ENCODE peak calls at places on chromosomes 7 and 10, in six cellular contexts. J, X, F, H, Y and U are unnamed samples.
A peak's percentile ranks its signal among the peaks of the same experiment; 100 is the strongest.

GRCh38 chr7:30321992-30322637 is 37.7 kb downstream of the ZNRF2 start:
- DNase-seq in J (no peak), X (no peak), F (no peak), H (peak; percentile 46), Y (no peak), U (peak; percentile 41)

GRCh38 chr7:15495170-15495569 is 66.6 kb downstream of the AGMO start:
- DNase-seq in J (no peak), X (peak; percentile 45), F (no peak), H (no peak), Y (no peak), U (no peak)

GRCh38 chr10:69749180-69750010 is 52.3 kb upstream of the COL13A1 start:
- DNase-seq in J (no peak), X (no peak), F (no peak), H (no peak), Y (no peak), U (no peak)

GRCh38 chr7:188727-189500 is 3.5 kb upstream of the FAM20C start:
- DNase-seq in J (no peak), X (no peak), F (no peak), H (no peak), Y (no peak), U (no peak)

GRCh38 chr10:102299873-102300272 is 54.5 kb downstream of the GBF1 start:
- DNase-seq in J (no peak), X (no peak), F (no peak), H (peak; percentile 86), Y (no peak), U (peak; percentile 84)

GRCh38 chr7:84949067-84949466 is 237.8 kb downstream of the SEMA3D start:
- DNase-seq in J (no peak), X (no peak), F (no peak), H (peak; percentile 43), Y (no peak), U (peak; percentile 34)

GRCh38 chr7:45177801-45178200 is 20.2 kb downstream of the RAMP3 start:
- DNase-seq in J (no peak), X (no peak), F (peak; percentile 44), H (no peak), Y (no peak), U (no peak)

GRCh38 chr7:157918326-157918725 is 581.5 kb downstream of the DNAJB6 start:
- DNase-seq in J (no peak), X (no peak), F (no peak), H (no peak), Y (no peak), U (no peak)

DNA sequence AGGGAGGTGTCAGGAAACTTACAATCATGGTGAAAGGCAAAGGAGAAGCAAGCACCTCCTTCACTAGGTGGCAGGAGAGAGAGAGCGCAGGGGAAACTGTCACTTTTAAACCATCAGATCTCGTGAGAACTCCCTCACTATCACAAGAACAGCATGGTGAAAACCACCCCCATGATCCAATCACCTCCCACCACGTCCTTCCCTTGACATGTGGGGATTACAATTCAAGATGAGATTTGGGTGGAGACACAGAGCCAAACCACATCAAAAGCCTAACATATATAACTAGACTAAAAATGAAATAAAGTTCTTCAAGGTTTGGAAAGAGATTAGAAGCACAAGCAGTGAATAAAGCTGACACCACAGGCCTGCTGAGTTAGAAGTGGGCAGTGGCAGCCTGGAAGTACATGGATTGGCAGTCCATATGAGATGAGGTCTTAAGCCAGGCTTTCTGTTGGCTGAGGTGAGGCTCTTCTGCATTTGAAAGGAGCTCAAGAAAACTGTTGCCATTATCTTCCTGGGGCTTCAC is 96.4 kb upstream of the MDFIC start:
- DNase-seq in J (peak; percentile 9), X (no peak), F (no peak), H (no peak), Y (no peak), U (no peak)
- TF ChIP-seq CTCF in J (no peak), X (peak; percentile 9), F (no peak), H (no peak), Y (no peak), U (no peak)

DNA sequence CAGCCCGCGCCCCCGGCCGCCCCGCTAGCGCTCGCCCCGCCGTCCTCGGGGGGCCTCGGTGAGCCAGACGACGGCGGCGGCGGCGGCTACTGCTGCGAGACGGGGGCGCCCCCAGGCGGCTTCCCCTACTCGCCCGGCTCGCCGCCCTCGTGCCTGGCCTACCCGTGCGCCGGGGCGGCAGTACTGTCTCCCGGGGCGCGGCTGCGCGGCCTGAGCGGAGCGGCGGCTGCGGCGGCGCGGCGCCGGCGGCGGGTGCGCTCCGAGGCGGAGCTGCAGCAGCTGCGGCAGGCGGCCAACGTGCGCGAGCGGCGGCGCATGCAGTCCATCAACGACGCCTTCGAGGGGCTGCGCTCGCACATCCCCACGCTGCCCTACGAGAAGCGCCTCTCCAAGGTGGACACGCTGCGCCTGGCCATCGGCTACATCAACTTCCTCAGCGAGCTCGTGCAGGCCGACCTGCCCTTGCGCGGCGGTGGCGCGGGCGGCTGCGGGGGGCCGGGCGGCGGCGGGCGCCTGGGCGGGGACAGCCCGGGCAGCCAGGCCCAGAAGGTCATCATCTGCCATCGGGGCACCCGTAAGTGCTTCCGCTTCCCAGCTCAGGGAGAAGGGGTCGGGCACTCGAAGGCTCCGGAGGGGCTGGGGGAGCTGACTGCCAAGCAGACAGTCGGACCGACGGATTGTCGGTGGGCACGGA is 776 bp downstream of the PTF1A start:
- DNase-seq in J (no peak), X (peak; percentile 73), F (peak; percentile 78), H (no peak), Y (no peak), U (no peak)
- H3K4me3 ChIP-seq in J (no peak overlapping the region), X (no peak overlapping the region), F (peak overlapping the region; percentile 48), H (no peak overlapping the region), Y (no peak overlapping the region), U (no peak overlapping the region)

GRCh38 chr10:96044686-96045085 is 1.3 kb downstream of the CCNJ start:
- DNase-seq in J (no peak), X (no peak), F (no peak), H (peak; percentile 61), Y (no peak), U (peak; percentile 67)

GRCh38 chr10:96046546-96046945 is 3.2 kb downstream of the CCNJ start:
- DNase-seq in J (no peak), X (no peak), F (no peak), H (no peak), Y (no peak), U (no peak)

GRCh38 chr10:96043895-96044580 is 655 bp downstream of the CCNJ start:
- DNase-seq in J (peak; percentile 40), X (peak; percentile 83), F (peak; percentile 82), H (peak; percentile 28), Y (peak; percentile 46), U (peak; percentile 38)

GRCh38 chr10:96041146-96041545 is 2.2 kb upstream of the CCNJ start:
- DNase-seq in J (no peak), X (no peak), F (no peak), H (no peak), Y (no peak), U (no peak)

DNA sequence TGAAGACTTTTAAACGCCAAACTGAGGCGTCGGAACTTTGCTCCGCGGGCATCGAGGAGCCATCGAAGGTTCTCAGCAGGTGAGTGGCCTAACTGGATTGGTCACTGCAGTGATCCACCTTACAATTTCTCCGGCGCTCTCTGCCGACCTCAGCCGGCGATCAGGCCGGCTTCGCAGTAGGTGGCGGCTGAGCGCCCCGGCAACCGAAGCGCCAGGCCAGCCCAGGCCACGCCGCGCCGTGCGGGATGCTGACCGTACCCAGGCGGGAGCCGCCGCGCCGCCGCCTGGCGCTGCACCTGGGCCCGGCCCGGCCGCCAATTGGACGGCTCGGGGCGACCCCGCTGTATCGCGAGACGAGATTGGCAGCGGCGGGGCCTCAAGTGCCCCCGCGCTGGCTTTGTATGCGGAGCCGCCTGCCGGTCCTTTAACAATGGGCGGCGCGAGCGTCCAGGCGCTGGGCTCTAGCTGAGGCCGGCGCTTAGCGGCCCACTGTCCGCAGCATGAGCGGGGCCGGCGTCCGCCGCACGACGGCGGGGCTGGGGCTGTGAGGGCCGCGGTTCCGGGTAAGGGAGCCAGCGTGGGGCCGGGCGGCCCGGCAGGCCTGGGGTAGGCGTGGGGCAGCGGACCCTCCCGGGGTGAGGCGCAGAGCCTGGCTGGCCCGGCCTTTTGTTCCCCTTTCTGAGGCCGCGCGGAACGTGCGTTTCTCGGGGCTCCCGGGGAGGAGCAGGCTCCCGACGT is at the start of gene CCNJ:
- DNase-seq in J (peak; percentile 91), X (peak; percentile 99), F (peak; percentile 95), H (peak; percentile 72), Y (peak; percentile 84), U (peak; percentile 91)
- TF ChIP-seq CTCF in J (no peak), X (no peak), F (no peak), H (peak; percentile 17), Y (peak; percentile 30), U (no peak)

DNA sequence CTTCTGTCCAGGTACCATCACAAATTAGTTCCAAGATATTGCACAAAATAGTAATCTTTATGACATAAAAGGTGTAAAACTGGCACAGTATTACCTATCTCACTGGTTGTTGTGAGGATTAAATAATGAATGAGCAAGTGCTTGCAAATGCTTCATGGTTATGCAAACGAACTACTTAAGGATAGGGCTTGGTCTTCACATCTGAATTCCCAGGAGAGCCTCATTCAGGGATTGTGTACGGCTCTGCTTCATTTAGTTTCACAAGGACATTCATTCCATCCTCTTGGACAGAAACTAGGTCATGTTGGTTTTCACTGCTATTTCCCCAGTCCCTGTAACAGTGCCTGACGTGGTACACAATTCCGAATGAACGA is 12.1 kb downstream of the ABCA13 start:
- DNase-seq in J (no peak), X (no peak), F (no peak), H (no peak), Y (no peak), U (peak; percentile 54)
- H3K4me3 ChIP-seq in J (no peak overlapping the region), X (no peak overlapping the region), F (no peak overlapping the region), H (no peak overlapping the region), Y (no peak overlapping the region), U (no peak overlapping the region)